ENCODE peak calls at places on chromosomes 7 and 10, in six cellular contexts. D, F, L, O, X and Y are unnamed samples.

GRCh38 chr7:154953006-154953684 is 49.8 kb downstream of the PAXIP1 start:
- DNase-seq in O (no peak), F (peak; percentile 65), L (peak; percentile 8), D (peak; percentile 47), X (peak; percentile 29), Y (peak; percentile 65)

GRCh38 chr10:54194768-54195167 is 606.3 kb downstream of the PCDH15 start:
- DNase-seq in D (no peak), X (no peak), O (no peak), F (no peak), L (no peak), Y (no peak)

GRCh38 chr7:92761391-92762098 is 74.8 kb downstream of the CDK6 start:
- DNase-seq in O (no peak), L (no peak), F (no peak), X (no peak), D (no peak), Y (no peak)

GRCh38 chr10:58697691-58698090 is 185.0 kb downstream of the BICC1 start:
- DNase-seq in F (no peak), L (no peak), X (no peak), D (no peak), O (no peak), Y (no peak)

GRCh38 chr10:88319960-88320517 is 263.1 kb downstream of the RNLS start:
- DNase-seq in F (no peak), O (no peak), L (no peak), D (no peak), X (no peak), Y (no peak)

GRCh38 chr7:142670504-142670903 is 78.8 kb upstream of the PRSS1 start:
- DNase-seq in D (no peak), O (no peak), L (no peak), X (no peak), F (no peak), Y (no peak)

GRCh38 chr7:57413529-57414398 is 36.2 kb upstream of the ZNF716 start:
- DNase-seq in O (no peak), F (no peak), X (no peak), D (no peak), L (no peak), Y (no peak)

GRCh38 chr10:19762026-19762425 is 54.2 kb upstream of the PLXDC2 start:
- DNase-seq in F (no peak), X (no peak), O (no peak), D (peak; percentile 21), L (peak; percentile 63), Y (no peak)

GRCh38 chr7:38448076-38448475 is 174.6 kb upstream of the TARP start:
- DNase-seq in L (peak; percentile 68), O (no peak), D (peak; percentile 32), F (no peak), X (peak; percentile 83), Y (no peak)

GRCh38 chr7:130908345-130909160 is 174.5 kb upstream of the KLF14 start:
- DNase-seq in F (peak; percentile 58), D (no peak), X (peak; percentile 49), O (no peak), L (no peak), Y (no peak)

GRCh38 chr7:157808042-157808441 is 471.2 kb downstream of the DNAJB6 start:
- DNase-seq in F (no peak), O (no peak), D (no peak), L (no peak), X (no peak), Y (no peak)
- H3K9me3 ChIP-seq in F (no peaks in the 10 kb centered on the region), O (no peaks in the 10 kb centered on the region), D (no peaks in the 10 kb centered on the region), L (no peaks in the 10 kb centered on the region), X (peaks cover 60% of the 10 kb centered on the region), Y (no peaks in the 10 kb centered on the region)

GRCh38 chr7:44211126-44211675 is 10.4 kb downstream of the YKT6 start:
- DNase-seq in F (no peak), X (no peak), D (no peak), O (no peak), L (no peak), Y (no peak)
- TF ChIP-seq CTCF in F (no peak), X (no peak), D (no peak), O (no peak), L (no peak), Y (no peak)

GRCh38 chr7:35463751-35464150 is 209.9 kb upstream of the TBX20 start:
- DNase-seq in O (no peak), F (no peak), X (no peak), D (no peak), L (no peak), Y (no peak)

GRCh38 chr7:35467456-35467978 is 213.6 kb upstream of the TBX20 start:
- DNase-seq in F (no peak), O (no peak), X (no peak), D (no peak), L (no peak), Y (no peak)

GRCh38 chr7:35468606-35469005 is 214.7 kb upstream of the TBX20 start:
- DNase-seq in F (no peak), L (no peak), D (no peak), X (no peak), O (no peak), Y (no peak)

GRCh38 chr7:35465791-35466336 is 212.0 kb upstream of the TBX20 start:
- DNase-seq in D (no peak), L (no peak), O (peak; percentile 79), F (no peak), X (no peak), Y (peak; percentile 15)

DNA sequence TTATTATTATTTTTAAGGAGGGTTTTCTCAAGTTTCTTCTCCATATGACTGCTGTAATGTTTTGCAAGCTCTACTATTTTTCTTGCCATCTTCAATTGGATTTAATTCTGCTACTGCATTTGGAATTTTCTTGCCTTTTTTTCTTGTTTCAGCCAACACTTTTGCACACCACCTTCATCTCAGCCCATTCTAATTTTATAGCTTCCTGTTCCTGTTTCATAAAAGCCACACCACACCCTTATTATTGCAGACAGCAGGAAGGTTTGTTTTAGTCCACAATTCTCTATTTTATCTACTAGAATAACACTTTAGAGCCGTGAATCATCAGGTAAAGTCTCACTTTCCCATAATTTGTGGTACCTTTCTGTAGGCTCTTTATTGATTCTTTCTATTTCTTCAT is 209.3 kb upstream of the TBX20 start:
- DNase-seq in O (no peak), D (no peak), F (no peak), X (no peak), L (no peak), Y (no peak)
- H3K4me1 ChIP-seq in O (no peaks in the 10 kb centered on the region), D (peaks cover 18% of the 10 kb centered on the region), F (no peaks in the 10 kb centered on the region), X (no peaks in the 10 kb centered on the region), L (no peaks in the 10 kb centered on the region), Y (peaks cover 9% of the 10 kb centered on the region)

GRCh38 chr7:65409363-65409762 is 35.7 kb downstream of the ZNF92 start:
- DNase-seq in F (no peak), O (no peak), X (no peak), L (no peak), D (no peak), Y (no peak)

GRCh38 chr7:65404020-65404419 is 30.4 kb downstream of the ZNF92 start:
- DNase-seq in O (no peak), D (no peak), L (no peak), F (no peak), X (no peak), Y (no peak)
- H3K9me3 ChIP-seq in O (no peaks in the 10 kb centered on the region), D (no peaks in the 10 kb centered on the region), L (no peaks in the 10 kb centered on the region), F (no peaks in the 10 kb centered on the region), X (peaks cover 13% of the 10 kb centered on the region), Y (peaks cover 49% of the 10 kb centered on the region)

GRCh38 chr7:46490406-46490805 is 569.3 kb upstream of the IGFBP3 start:
- DNase-seq in X (no peak), L (peak; percentile 19), F (no peak), O (no peak), D (no peak), Y (no peak)

GRCh38 chr7:46480619-46481018 is 559.5 kb upstream of the IGFBP3 start:
- DNase-seq in X (no peak), O (peak; percentile 12), L (no peak), F (no peak), D (no peak), Y (no peak)

GRCh38 chr7:46486264-46487206 is 565.5 kb upstream of the IGFBP3 start:
- DNase-seq in F (peak; percentile 40), L (peak; percentile 90), D (peak; percentile 67), O (peak; percentile 17), X (peak; percentile 88), Y (peak; percentile 18)

GRCh38 chr7:46479680-46480079 is 558.6 kb upstream of the IGFBP3 start:
- DNase-seq in D (no peak), O (no peak), L (no peak), F (no peak), X (no peak), Y (no peak)

GRCh38 chr7:46485481-46486065 is 564.5 kb upstream of the IGFBP3 start:
- DNase-seq in D (peak; percentile 69), O (no peak), L (peak; percentile 95), F (no peak), X (peak; percentile 90), Y (no peak)
- TF ChIP-seq CTCF in D (peak; percentile 31), O (no peak), L (no peak), F (no peak), X (peak; percentile 59), Y (no peak)

GRCh38 chr10:7199152-7199760 is 211.6 kb downstream of the SFMBT2 start:
- DNase-seq in X (peak; percentile 32), O (no peak), L (peak; percentile 83), F (no peak), D (peak; percentile 5), Y (no peak)
- H3K4me1 ChIP-seq in X (no peaks in the 10 kb centered on the region), O (no peaks in the 10 kb centered on the region), L (no peaks in the 10 kb centered on the region), F (no peaks in the 10 kb centered on the region), D (no peaks in the 10 kb centered on the region), Y (peaks cover 4% of the 10 kb centered on the region)